ENCODE peak calls at places on chromosomes 2 and 18, in six cellular contexts. T is tibial nerve; S is endothelial cell of umbilical vein; A is right cardiac atrium; D is endodermal cell; M is CD8-positive, alpha-beta memory T cell. Q is an unnamed sample. For H3K4me1, the result is how much of the 10 kb centered on the place peaks cover.

GRCh38 chr2:33058716-33059451 is 112.1 kb downstream of the LTBP1 start:
- DNase-seq in T (no peak), S (no peak), A (no peak), D (no peak), M (no peak), Q (no peak)

GRCh38 chr18:74251297-74252031 is 40.3 kb downstream of the CYB5A start:
- DNase-seq in T (no peak), S (peak), A (no peak), D (no peak), M (no peak), Q (no peak)

GRCh38 chr18:68267583-68267982 is 447.3 kb downstream of the TMX3 start:
- DNase-seq in T (no peak), S (no peak), A (no peak), D (no peak), M (no peak), Q (no peak)

GRCh38 chr2:197972587-197972986 is 168.2 kb downstream of the PLCL1 start:
- DNase-seq in T (no peak), S (no peak), A (no peak), D (no peak), M (no peak), Q (no peak)

GRCh38 chr18:79692056-79692455 is 12.5 kb downstream of the CTDP1 start:
- DNase-seq in T (no peak), S (no peak), A (no peak), D (no peak), M (no peak), Q (no peak)

GRCh38 chr2:67130526-67131309 is 266.4 kb upstream of the ETAA1 start:
- DNase-seq in T (no peak), S (peak), A (no peak), D (no peak), M (no peak), Q (no peak)

GRCh38 chr2:203758841-203759691 is 52.6 kb downstream of the CD28 start:
- DNase-seq in T (no peak), S (no peak), A (no peak), D (no peak), M (no peak), Q (no peak)

GRCh38 chr18:34639662-34640061 is 70.4 kb upstream of the DTNA start:
- DNase-seq in T (no peak), S (no peak), A (no peak), D (no peak), M (no peak), Q (no peak)

GRCh38 chr2:81853331-81853730 is 1548.8 kb upstream of the LRRTM1 start:
- DNase-seq in T (no peak), S (no peak), A (no peak), D (no peak), M (no peak), Q (no peak)

DNA sequence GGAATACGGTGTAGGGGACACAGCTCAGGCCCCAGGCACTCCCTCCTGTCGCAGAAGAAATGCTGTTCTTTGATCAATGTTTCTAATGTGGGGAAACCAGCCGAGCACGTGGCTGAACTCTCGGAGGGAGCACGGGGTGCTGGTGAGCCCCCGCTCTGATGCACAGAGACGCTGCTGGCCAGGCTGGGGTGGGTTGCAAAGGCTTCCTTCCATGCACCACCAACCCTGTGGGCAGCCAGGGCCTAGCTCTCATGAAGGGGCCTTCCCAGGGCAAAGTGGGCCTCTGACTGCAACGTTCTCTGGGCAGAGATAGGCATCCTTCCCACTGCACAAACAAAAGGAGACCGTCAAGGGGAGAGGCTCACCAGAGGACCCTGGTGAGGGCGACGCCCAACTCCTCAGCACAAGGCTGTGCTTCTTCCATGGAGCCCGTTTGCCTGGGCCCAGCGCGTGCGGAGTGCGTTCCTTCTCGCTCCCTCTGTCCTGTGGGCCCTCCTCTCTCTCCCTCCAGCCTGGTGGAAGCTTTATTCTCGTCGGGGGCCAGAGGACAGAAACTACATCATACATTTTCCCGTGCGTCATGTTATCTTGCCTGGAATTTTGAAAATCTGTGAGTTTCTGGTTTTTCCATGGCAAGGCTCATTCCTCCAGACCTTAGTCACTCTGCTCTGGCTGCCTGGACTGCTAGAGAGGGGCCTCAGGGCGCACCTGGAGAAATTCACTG is 61.1 kb upstream of the SP3 start:
- DNase-seq in T (no peak), S (no peak), A (peak), D (no peak), M (no peak), Q (no peak)
- H3K4me1 ChIP-seq in T (under half), S (under half), A (under half), D (under half), M (under half), Q (under half)

GRCh38 chr18:55306338-55306737 is 281.7 kb downstream of the TCF4 start:
- DNase-seq in T (no peak), S (no peak), A (no peak), D (no peak), M (no peak), Q (no peak)

GRCh38 chr18:55302337-55302833 is 285.6 kb downstream of the TCF4 start:
- DNase-seq in T (no peak), S (no peak), A (no peak), D (peak), M (no peak), Q (no peak)

GRCh38 chr18:55300469-55301195 is 287.4 kb downstream of the TCF4 start:
- DNase-seq in T (no peak), S (no peak), A (no peak), D (no peak), M (no peak), Q (no peak)

GRCh38 chr18:55301196-55301540 is 286.8 kb downstream of the TCF4 start:
- DNase-seq in T (no peak), S (no peak), A (no peak), D (no peak), M (no peak), Q (no peak)

GRCh38 chr18:55301836-55302235 is 286.2 kb downstream of the TCF4 start:
- DNase-seq in T (no peak), S (no peak), A (no peak), D (no peak), M (no peak), Q (no peak)
- H3K4me1 ChIP-seq in T (under half), S (under half), A (under half), D (under half), M (under half), Q (under half)

GRCh38 chr2:219250044-219250781 is 2.8 kb upstream of the TUBA4B start:
- DNase-seq in T (no peak), S (no peak), A (no peak), D (no peak), M (no peak), Q (no peak)
- H3K4me1 ChIP-seq in T (under half), S (under half), A (under half), D (under half), M (half or more), Q (half or more)

DNA sequence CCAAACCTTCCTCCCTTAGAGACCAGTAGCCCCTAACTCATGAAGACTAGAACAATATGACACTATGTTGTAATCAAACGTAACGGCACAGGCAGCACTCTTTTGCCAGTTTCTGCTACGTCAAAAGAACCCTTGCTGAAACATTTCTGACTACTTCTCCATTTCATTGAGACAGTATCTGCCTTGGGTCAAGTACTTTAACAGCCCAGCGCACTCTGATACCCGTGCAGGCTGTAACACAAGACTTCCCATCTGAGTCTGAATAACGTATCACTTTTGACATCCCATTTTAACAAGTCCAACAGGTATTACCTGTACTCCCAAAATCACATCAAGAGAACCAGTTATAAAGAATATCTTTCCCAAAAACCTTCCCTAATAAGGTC is 38.4 kb downstream of the TBC1D8 start:
- DNase-seq in T (no peak), S (no peak), A (no peak), D (no peak), M (no peak), Q (no peak)
- H3K4me1 ChIP-seq in T (under half), S (under half), A (under half), D (under half), M (under half), Q (under half)

GRCh38 chr2:234681206-234681605 is 184.3 kb upstream of the ARL4C start:
- DNase-seq in T (no peak), S (no peak), A (no peak), D (peak), M (no peak), Q (no peak)
- H3K4me1 ChIP-seq in T (under half), S (under half), A (under half), D (under half), M (under half), Q (under half)

GRCh38 chr2:136068828-136069227 is 49.1 kb downstream of the CXCR4 start:
- DNase-seq in T (no peak), S (no peak), A (no peak), D (no peak), M (no peak), Q (no peak)

GRCh38 chr2:136072616-136073015 is 45.3 kb downstream of the CXCR4 start:
- DNase-seq in T (no peak), S (no peak), A (no peak), D (no peak), M (no peak), Q (no peak)

GRCh38 chr2:136067465-136067864 is 50.5 kb downstream of the CXCR4 start:
- DNase-seq in T (no peak), S (no peak), A (no peak), D (no peak), M (no peak), Q (no peak)

GRCh38 chr2:136067897-136068540 is 49.9 kb downstream of the CXCR4 start:
- DNase-seq in T (no peak), S (no peak), A (no peak), D (no peak), M (no peak), Q (no peak)

DNA sequence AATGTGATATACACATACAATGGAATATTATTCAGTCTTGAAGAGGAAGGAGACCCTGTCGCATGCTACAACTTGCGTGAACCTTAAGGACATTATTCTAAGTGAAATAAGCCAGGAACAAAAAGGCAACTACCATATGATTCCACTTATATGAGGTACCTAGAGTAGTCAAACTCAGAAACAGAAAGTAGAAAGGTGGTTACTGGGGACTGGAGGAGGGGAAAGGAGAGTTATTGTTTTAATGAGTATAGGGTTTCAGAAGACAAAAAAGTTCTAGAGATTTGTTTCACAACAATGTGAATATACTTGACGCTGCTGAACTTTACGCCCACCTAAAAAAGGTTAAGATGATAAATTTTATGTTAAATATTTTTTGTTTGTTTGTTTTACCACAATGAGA is 47.0 kb downstream of the CXCR4 start:
- DNase-seq in T (no peak), S (no peak), A (no peak), D (no peak), M (no peak), Q (no peak)
- H3K4me1 ChIP-seq in T (under half), S (under half), A (under half), D (under half), M (under half), Q (under half)

GRCh38 chr2:74850816-74851566 is 17.1 kb downstream of the HK2 start:
- DNase-seq in T (no peak), S (no peak), A (no peak), D (no peak), M (no peak), Q (no peak)

GRCh38 chr2:74847075-74847858 is 13.3 kb downstream of the HK2 start:
- DNase-seq in T (no peak), S (no peak), A (no peak), D (no peak), M (no peak), Q (no peak)

GRCh38 chr2:74845991-74846390 is 12.1 kb downstream of the HK2 start:
- DNase-seq in T (no peak), S (no peak), A (no peak), D (no peak), M (no peak), Q (no peak)

GRCh38 chr2:74846481-74846880 is 12.6 kb downstream of the HK2 start:
- DNase-seq in T (no peak), S (no peak), A (no peak), D (no peak), M (no peak), Q (no peak)

DNA sequence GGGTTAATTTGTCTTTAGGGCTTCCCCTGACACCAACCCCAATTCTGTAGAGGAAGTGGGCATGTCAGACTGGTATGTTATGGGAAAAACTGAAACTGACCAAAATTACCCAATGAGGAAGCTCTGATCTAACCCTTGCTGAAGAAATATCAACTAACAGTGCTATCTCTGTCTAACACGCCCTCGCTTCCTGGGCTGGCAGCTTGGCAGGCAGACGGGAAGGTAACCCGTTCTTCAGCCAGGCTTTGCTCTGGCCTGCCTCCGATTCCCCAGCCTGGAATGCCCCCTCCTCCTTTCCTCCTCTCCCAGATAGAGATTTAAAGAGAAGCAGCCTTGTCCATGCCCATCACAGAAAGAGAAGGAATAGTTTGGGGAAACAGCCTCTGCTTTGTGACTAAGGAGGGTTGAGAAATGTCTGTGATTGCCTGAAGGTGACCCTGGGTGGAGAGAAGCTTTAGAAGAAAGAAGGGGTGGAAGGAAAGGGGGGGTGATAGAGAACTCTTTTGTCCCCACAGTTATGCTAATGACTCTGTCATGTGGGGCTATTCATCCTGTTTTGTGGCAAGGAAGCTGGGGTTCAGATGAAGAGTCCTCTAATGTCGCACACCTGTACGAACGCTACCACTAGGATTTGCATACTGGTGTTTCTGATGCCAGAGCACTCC is 15.4 kb downstream of the HK2 start:
- DNase-seq in T (no peak), S (peak), A (peak), D (peak), M (peak), Q (peak)
- H3K4me1 ChIP-seq in T (under half), S (under half), A (under half), D (under half), M (half or more), Q (half or more)

GRCh38 chr18:44791520-44791919 is 110.8 kb downstream of the SETBP1 start:
- DNase-seq in T (no peak), S (no peak), A (no peak), D (no peak), M (no peak), Q (no peak)

GRCh38 chr18:44792456-44793080 is 111.9 kb downstream of the SETBP1 start:
- DNase-seq in T (no peak), S (no peak), A (no peak), D (no peak), M (no peak), Q (no peak)

GRCh38 chr18:44789704-44790103 is 109.0 kb downstream of the SETBP1 start:
- DNase-seq in T (no peak), S (peak), A (peak), D (no peak), M (no peak), Q (no peak)

GRCh38 chr18:44793186-44793585 is 112.5 kb downstream of the SETBP1 start:
- DNase-seq in T (no peak), S (no peak), A (no peak), D (no peak), M (no peak), Q (no peak)

GRCh38 chr18:44790860-44791259 is 110.2 kb downstream of the SETBP1 start:
- DNase-seq in T (no peak), S (no peak), A (no peak), D (no peak), M (no peak), Q (no peak)
- H3K4me1 ChIP-seq in T (under half), S (under half), A (under half), D (under half), M (under half), Q (under half)

DNA sequence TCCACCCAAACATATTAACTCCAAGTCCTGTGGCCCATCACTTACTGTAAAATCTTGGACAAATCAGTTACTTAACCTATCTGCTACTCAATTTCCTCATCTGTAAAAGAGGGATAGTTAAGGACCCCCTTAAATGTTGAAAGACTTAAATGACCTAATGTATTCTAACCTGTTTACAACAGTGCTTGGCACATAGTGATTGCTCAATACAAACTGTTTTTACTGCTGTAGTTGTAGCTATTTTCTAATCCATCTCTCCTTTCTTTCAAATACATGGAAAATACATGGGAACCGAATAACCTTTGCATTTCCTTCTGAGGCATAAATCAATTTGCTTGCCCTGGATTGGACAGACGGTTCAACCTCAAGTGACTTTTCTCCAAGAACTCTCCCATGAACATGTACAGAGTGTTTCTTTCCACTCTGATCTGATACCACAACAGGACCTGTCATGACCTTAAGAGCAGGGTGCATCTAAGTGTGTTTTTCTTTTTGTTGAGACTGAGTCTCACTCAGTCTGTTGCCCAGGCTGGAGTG is 2.7 kb downstream of the LNPK start:
- DNase-seq in T (no peak), S (no peak), A (no peak), D (no peak), M (no peak), Q (no peak)
- H3K4me1 ChIP-seq in T (under half), S (under half), A (under half), D (under half), M (under half), Q (under half)

GRCh38 chr2:121501070-121501469 is 29.6 kb upstream of the RNU4ATAC start:
- DNase-seq in T (no peak), S (no peak), A (no peak), D (no peak), M (no peak), Q (no peak)
- H3K4me1 ChIP-seq in T (under half), S (under half), A (under half), D (under half), M (under half), Q (under half)

Q was measured in CD8-positive, alpha-beta T cell.